ENCODE peak calls at places on chromosomes 11 and 22, in eight cellular contexts. R, P, A, T, J, Q, O and Y are unnamed samples.

GRCh38 chr11:96205460-96205809 is 137.6 kb downstream of the MAML2 start:
- DNase-seq in J (no peak), O (peak), Q (no peak), T (no peak), P (no peak), R (no peak), A (no peak), Y (no peak)

GRCh38 chr22:28024422-28024888 is 105.4 kb upstream of the PITPNB start:
- DNase-seq in R (no peak), T (no peak), J (no peak), P (peak), O (no peak), A (no peak), Q (no peak), Y (no peak)

GRCh38 chr11:35747638-35748037 is 85.1 kb downstream of the TRIM44 start:
- DNase-seq in P (no peak), J (no peak), A (peak), O (no peak), T (peak), Q (peak), R (no peak), Y (peak)

GRCh38 chr11:108025387-108026080 is 16.8 kb downstream of the CUL5 start:
- DNase-seq in Q (no peak), A (no peak), O (no peak), P (no peak), R (no peak), J (no peak), T (no peak), Y (no peak)

GRCh38 chr11:95512682-95513081 is 276.9 kb downstream of the FAM76B start:
- DNase-seq in P (no peak), R (no peak), O (peak), Q (no peak), A (no peak), J (no peak), T (peak), Y (no peak)

GRCh38 chr11:93100211-93100610 is 97.6 kb downstream of the SLC36A4 start:
- DNase-seq in O (peak), A (no peak), Q (no peak), T (no peak), P (no peak), R (no peak), J (no peak), Y (no peak)

GRCh38 chr11:61958590-61958989 is 8.4 kb downstream of the BEST1 start:
- DNase-seq in T (no peak), O (no peak), A (no peak), Q (no peak), P (no peak), J (no peak), R (no peak), Y (no peak)

GRCh38 chr22:31631381-31631780 is 30.6 kb downstream of the PISD start:
- DNase-seq in T (no peak), P (no peak), O (peak), Q (peak), R (no peak), J (no peak), A (no peak), Y (no peak)

GRCh38 chr11:108511851-108512474 is 13.8 kb upstream of the POGLUT3 start:
- DNase-seq in O (peak), P (no peak), T (no peak), Q (no peak), J (no peak), A (no peak), R (no peak), Y (no peak)

GRCh38 chr22:42114721-42115120 is 15.9 kb downstream of the CYP2D6 start:
- DNase-seq in O (peak), P (no peak), Q (peak), T (peak), J (no peak), R (no peak), A (no peak), Y (no peak)

GRCh38 chr22:42699281-42699681 is 21.4 kb downstream of the A4GALT start:
- DNase-seq in A (no peak), Q (no peak), J (no peak), P (no peak), T (no peak), R (no peak), O (peak), Y (no peak)